ENCODE peak calls at places on chromosomes 16 and 17, in four cellular contexts. H is left lung, B is tibial artery, N is right lobe of liver. M is an unnamed sample.

GRCh38 chr16:72927199-72928088 is 120.5 kb downstream of the ZFHX3 start:
- DNase-seq in H (peak), B (no peak), N (no peak), M (no peak)

GRCh38 chr17:62708587-62708986 is 81.1 kb downstream of the MRC2 start:
- DNase-seq in H (no peak), B (no peak), N (no peak), M (no peak)

GRCh38 chr17:81513669-81514484 is 1.3 kb upstream of the ACTG1 start:
- DNase-seq in H (peak), B (peak), N (peak), M (peak)

GRCh38 chr17:50538549-50539410 is 6.2 kb downstream of the EPN3 start:
- DNase-seq in H (no peak), B (no peak), N (no peak), M (no peak)

GRCh38 chr17:79676796-79677195 is 53.9 kb upstream of the ENPP7 start:
- DNase-seq in H (no peak), B (no peak), N (no peak), M (no peak)

GRCh38 chr16:52657924-52658323 is 111.0 kb upstream of the TOX3 start:
- DNase-seq in H (no peak), B (no peak), N (no peak), M (no peak)

GRCh38 chr17:65447823-65448222 is 113.6 kb downstream of the AXIN2 start:
- DNase-seq in H (no peak), B (no peak), N (no peak), M (no peak)

GRCh38 chr17:17684901-17685774 is 3.9 kb downstream of the RAI1 start:
- DNase-seq in H (peak), B (no peak), N (no peak), M (no peak)

GRCh38 chr17:45319239-45319703 is 2.5 kb upstream of the MAP3K14 start:
- DNase-seq in H (no peak), B (no peak), N (no peak), M (no peak)

DNA sequence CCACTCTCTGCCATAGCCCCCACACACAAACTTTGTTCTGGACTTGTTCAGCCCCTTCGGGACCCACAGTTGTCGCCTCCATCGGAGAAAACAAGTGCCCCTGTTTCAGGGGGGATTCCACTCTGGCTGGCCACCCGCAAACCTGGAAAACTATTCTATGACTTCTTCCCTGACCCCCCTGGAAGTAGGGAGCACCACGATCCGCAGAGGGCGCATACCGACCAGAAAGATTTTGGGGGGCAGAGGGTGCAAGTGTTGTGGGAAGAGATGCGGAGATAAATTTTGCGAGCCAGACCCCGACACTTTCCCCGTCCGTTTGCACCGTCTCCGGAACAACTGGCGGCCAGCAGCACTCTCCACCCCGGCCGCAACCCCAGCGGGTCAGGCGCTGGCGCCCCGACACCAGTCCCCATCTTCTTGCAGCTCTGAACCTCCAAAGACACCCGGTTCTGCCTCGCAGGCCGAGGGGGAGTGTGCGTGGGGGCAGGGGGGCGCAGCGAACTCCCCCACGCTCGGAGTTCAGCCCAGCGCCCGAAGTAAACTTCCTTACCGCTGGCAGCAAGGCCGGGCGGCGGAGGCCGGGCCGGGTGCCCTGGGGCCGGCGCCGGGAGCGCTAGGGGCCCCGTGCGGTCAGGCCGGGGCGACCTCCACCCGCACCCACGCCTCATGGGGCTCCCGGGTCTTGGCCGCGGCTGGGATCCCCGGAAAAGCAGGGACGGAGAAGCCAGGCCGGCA is 744 bp downstream of the SALL1 start:
- DNase-seq in H (no peak), B (no peak), N (no peak), M (no peak)
- H3K27ac ChIP-seq in H (no peak), B (no peak), N (peak), M (no peak)

DNA sequence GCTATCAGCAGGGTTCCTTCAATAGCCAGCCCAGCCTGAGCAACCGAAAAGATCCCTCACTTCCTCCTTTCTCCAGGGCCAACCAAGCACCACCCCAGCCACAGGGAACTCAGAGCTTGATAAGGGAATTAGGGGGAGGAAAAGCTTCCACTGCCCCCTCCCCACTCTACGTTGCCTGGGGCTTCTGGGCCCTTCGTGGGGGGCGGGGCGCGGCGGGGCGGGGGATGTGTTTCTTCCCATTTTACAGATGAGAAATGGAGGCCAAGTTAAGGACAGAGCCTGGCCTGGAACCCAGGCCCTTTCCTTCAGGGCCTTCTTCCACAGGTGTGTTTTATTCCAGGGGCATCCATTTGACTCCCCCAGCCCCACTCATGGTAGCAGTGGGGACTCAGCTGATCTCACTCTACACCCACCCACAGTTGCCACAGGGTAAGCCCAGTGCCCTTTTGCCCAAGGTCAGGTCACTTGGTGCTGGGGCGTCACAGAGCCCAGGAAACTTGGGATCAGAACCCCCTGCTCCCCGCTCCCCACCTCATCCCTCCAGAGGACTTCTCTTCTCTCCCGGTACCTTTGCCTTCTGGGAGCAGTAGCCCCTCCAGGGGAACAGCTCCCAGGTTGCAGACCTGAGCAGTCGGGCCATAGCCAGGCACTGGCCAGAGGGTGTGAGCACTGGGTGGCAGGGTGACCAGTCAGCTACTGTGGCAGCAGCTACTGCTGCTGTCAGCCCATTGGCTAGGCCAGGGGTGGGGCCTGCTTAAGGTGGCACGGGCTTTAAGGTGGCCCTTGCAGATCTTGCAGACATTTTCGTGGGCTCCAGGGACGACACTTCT is at the start of gene LDHD:
- DNase-seq in H (peak), B (peak), N (peak), M (peak)
- H3K4me3 ChIP-seq in H (peak), B (peak), N (peak), M (peak)

DNA sequence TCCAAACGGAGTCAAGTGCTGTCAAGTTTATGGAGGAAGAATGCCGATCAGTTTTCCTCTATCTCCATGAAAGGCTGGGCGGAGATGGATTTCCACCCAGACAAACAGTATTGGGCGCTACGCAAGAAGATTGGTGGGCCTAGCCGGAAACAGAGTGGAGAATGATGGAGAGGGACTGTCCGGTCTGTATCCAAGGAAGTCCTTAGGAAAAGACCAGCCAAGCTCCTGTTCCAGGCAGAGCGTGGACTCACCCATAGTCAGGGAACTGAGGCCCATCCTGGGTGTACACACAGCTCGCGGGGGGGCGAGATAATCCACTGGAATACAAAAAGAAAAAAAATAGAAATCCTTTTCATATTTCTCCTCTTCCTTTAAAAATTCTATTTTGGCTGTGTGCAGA is 1.5 kb upstream of the ABCC12 start:
- DNase-seq in H (no peak), B (no peak), N (no peak), M (no peak)
- H3K27ac ChIP-seq in H (no peak), B (no peak), N (no peak), M (no peak)

GRCh38 chr17:37743875-37744632 is 805 bp downstream of the HNF1B start:
- DNase-seq in H (no peak), B (no peak), N (peak), M (no peak)
- H3K4me3 ChIP-seq in H (peak), B (no peak), N (peak), M (peak)

DNA sequence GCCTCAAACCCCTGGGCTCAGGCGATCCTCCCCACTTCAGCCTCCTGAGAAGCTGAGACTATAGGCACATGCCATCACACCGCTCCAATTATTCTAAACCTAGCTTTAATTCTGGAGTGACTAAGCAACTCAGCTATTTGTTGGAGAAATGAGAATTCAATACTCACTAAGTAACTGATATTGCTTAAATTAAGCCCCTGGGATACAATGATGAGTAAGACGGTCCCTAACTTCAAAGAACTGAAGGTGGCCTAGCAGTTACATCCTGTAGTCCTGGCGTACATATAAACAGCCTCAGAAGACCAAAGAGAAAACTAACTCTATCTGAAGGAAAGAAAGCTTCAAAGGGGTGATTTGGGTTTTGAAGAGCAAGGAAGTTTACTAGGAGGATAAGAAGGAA is 25.0 kb downstream of the XPO6 start:
- DNase-seq in H (no peak), B (no peak), N (no peak), M (no peak)
- H3K27ac ChIP-seq in H (no peak), B (no peak), N (no peak), M (no peak)

GRCh38 chr17:3962217-3963069 is 1.8 kb downstream of the ATP2A3 start:
- DNase-seq in H (no peak), B (no peak), N (no peak), M (no peak)

GRCh38 chr17:3959921-3960601 is 4.2 kb downstream of the ATP2A3 start:
- DNase-seq in H (no peak), B (no peak), N (no peak), M (no peak)

GRCh38 chr17:3963214-3964201 is 729 bp downstream of the ATP2A3 start:
- DNase-seq in H (peak), B (no peak), N (no peak), M (no peak)

GRCh38 chr17:3960764-3961163 is 3.5 kb downstream of the ATP2A3 start:
- DNase-seq in H (peak), B (no peak), N (no peak), M (no peak)

GRCh38 chr17:3961564-3962047 is 2.6 kb downstream of the ATP2A3 start:
- DNase-seq in H (peak), B (no peak), N (no peak), M (no peak)
- H3K4me3 ChIP-seq in H (no peak), B (no peak), N (no peak), M (no peak)

GRCh38 chr16:31412750-31413149 is 15.4 kb downstream of the COX6A2 start:
- DNase-seq in H (no peak), B (no peak), N (no peak), M (no peak)
- H3K27ac ChIP-seq in H (no peak), B (no peak), N (no peak), M (no peak)

GRCh38 chr16:89319883-89320716 is 102.6 kb downstream of the ZNF778 start:
- DNase-seq in H (no peak), B (no peak), N (no peak), M (peak)
- H3K4me3 ChIP-seq in H (no peak), B (peak), N (no peak), M (peak)

M was measured in ascending aorta.